ENCODE peak calls at places on chromosomes 16 and 17, in four cellular contexts. N is CD4-positive, alpha-beta memory T cell; P is activated gamma-delta T cell treated with Interleukin-2 at 50 U/mL for 16 hours; M is NCI-H1417 treated with DMSO at 0.1 percent for 48 hours. U is an unnamed sample.
A peak's percentile ranks its signal among the peaks of the same experiment; 100 is the strongest.

GRCh38 chr17:48841395-48841831 is 10.6 kb downstream of the CALCOCO2 start:
- DNase-seq in N (peak; percentile 62), P (no peak), M (no peak), U (peak; percentile 73)

GRCh38 chr17:40520991-40521453 is 19.6 kb upstream of the TNS4 start:
- DNase-seq in N (no peak), P (no peak), M (no peak), U (no peak)

GRCh38 chr16:64542152-64542551 is 579.7 kb downstream of the CDH11 start:
- DNase-seq in N (no peak), P (no peak), M (no peak), U (no peak)

GRCh38 chr17:62724398-62725146 is 83.5 kb downstream of the MARCHF10 start:
- DNase-seq in N (peak; percentile 84), P (peak; percentile 64), M (no peak), U (no peak)

GRCh38 chr17:44219126-44219635 is 294 bp downstream of the UBTF start:
- DNase-seq in N (peak; percentile 75), P (peak; percentile 60), M (no peak), U (peak; percentile 48)

GRCh38 chr17:8503368-8503767 is 67.7 kb downstream of the NDEL1 start:
- DNase-seq in N (no peak), P (no peak), M (no peak), U (no peak)

GRCh38 chr17:11950771-11951519 is 46.3 kb downstream of the ZNF18 start:
- DNase-seq in N (no peak), P (no peak), M (no peak), U (no peak)

GRCh38 chr16:17519041-17519440 is 48.3 kb upstream of the XYLT1 start:
- DNase-seq in N (no peak), P (no peak), M (no peak), U (no peak)

GRCh38 chr17:75601057-75601987 is 13.7 kb downstream of the MYO15B start:
- DNase-seq in N (peak; percentile 62), P (peak; percentile 55), M (no peak), U (peak; percentile 51)

GRCh38 chr16:50671644-50672260 is 9.4 kb downstream of the SNX20 start:
- DNase-seq in N (peak; percentile 52), P (peak; percentile 35), M (no peak), U (peak; percentile 19)